ENCODE peak calls at places on chromosomes 6 and 20, in four cellular contexts. E is B cell, Y is mucosa of descending colon, U is AG08395. C is an unnamed sample.

GRCh38 chr6:6599468-6599873 is 11.0 kb downstream of the LY86 start:
- DNase-seq in E (no peak), U (no peak), Y (no peak), C (no peak)

GRCh38 chr20:58618694-58619540 is 32.2 kb upstream of the STX16 start:
- DNase-seq in Y (peak; percentile 18), U (peak; percentile 89), E (no peak), C (peak; percentile 90)

GRCh38 chr6:42266542-42266941 is 48.9 kb upstream of the MRPS10 start:
- DNase-seq in U (no peak), E (no peak), Y (no peak), C (no peak)

GRCh38 chr6:128482642-128483041 is 37.8 kb downstream of the PTPRK start:
- DNase-seq in Y (no peak), E (no peak), U (no peak), C (no peak)

GRCh38 chr20:51335329-51335841 is 207.1 kb downstream of the NFATC2 start:
- DNase-seq in Y (no peak), E (no peak), U (peak; percentile 74), C (peak; percentile 86)

GRCh38 chr20:18165553-18165952 is 27.9 kb downstream of the KAT14 start:
- DNase-seq in E (no peak), U (no peak), Y (no peak), C (no peak)

GRCh38 chr6:137729866-137730629 is 137.0 kb upstream of the TNFAIP3 start:
- DNase-seq in Y (no peak), E (no peak), U (peak; percentile 43), C (no peak)

GRCh38 chr20:4029505-4030467 is 14.4 kb upstream of the RNF24 start:
- DNase-seq in Y (no peak), E (no peak), U (no peak), C (no peak)

GRCh38 chr20:33790571-33790970 is 20.6 kb upstream of the CHMP4B start:
- DNase-seq in U (no peak), E (no peak), Y (peak; percentile 87), C (no peak)

GRCh38 chr20:1335961-1336698 is 7.2 kb upstream of the SDCBP2 start:
- DNase-seq in E (no peak), U (no peak), Y (no peak), C (no peak)

GRCh38 chr20:45833030-45833882 is at the start of gene SNX21:
- DNase-seq in Y (peak; percentile 87), U (peak; percentile 94), E (no peak), C (peak; percentile 90)

GRCh38 chr6:89602713-89603112 is 35.8 kb downstream of the LYRM2 start:
- DNase-seq in U (no peak), E (no peak), Y (no peak), C (no peak)

GRCh38 chr6:106658469-106658868 is 29.1 kb downstream of the QRSL1 start:
- DNase-seq in Y (no peak), U (no peak), E (no peak), C (no peak)

GRCh38 chr6:166202321-166202733 is 34.7 kb upstream of the TBXT start:
- DNase-seq in E (peak; percentile 65), Y (peak; percentile 33), U (no peak), C (no peak)

GRCh38 chr20:23251779-23252178 is 98.8 kb upstream of the NXT1 start:
- DNase-seq in E (no peak), U (no peak), Y (no peak), C (no peak)

GRCh38 chr20:50663095-50663821 is 28.1 kb downstream of the RIPOR3 start:
- DNase-seq in Y (no peak), E (no peak), U (no peak), C (no peak)

GRCh38 chr6:145887969-145888368 is 73.4 kb upstream of the FBXO30 start:
- DNase-seq in E (peak; percentile 52), U (no peak), Y (peak; percentile 27), C (no peak)

GRCh38 chr6:28060381-28060780 is 20.0 kb upstream of the ZNF165 start:
- DNase-seq in U (no peak), Y (no peak), E (no peak), C (no peak)

GRCh38 chr20:21090738-21091120 is 15.4 kb downstream of the LINC00237 start:
- DNase-seq in Y (no peak), U (no peak), E (no peak), C (no peak)

GRCh38 chr6:4348462-4349112 is 213.2 kb upstream of the ECI2 start:
- DNase-seq in U (peak; percentile 14), E (no peak), Y (no peak), C (no peak)

GRCh38 chr6:152575621-152576150 is 61.5 kb downstream of the SYNE1 start:
- DNase-seq in E (no peak), U (peak; percentile 21), Y (no peak), C (no peak)

GRCh38 chr6:131885237-131885636 is 65.9 kb downstream of the CCN2 start:
- DNase-seq in E (no peak), Y (no peak), U (no peak), C (no peak)

GRCh38 chr6:106474476-106474875 is 114.0 kb downstream of the CRYBG1 start:
- DNase-seq in U (no peak), E (no peak), Y (no peak), C (no peak)

GRCh38 chr6:41182069-41183034 is 18.6 kb downstream of the TREML2 start:
- DNase-seq in U (peak; percentile 53), E (peak; percentile 66), Y (no peak), C (peak; percentile 61)

GRCh38 chr6:75693534-75693933 is 55.5 kb upstream of the MYO6 start:
- DNase-seq in Y (no peak), U (no peak), E (no peak), C (peak; percentile 4)

GRCh38 chr6:110529355-110529754 is 52.9 kb upstream of the SLC22A16 start:
- DNase-seq in U (peak; percentile 53), Y (no peak), E (no peak), C (peak; percentile 34)

GRCh38 chr20:49865559-49865958 is 49.8 kb downstream of the SPATA2 start:
- DNase-seq in Y (no peak), U (peak; percentile 64), E (no peak), C (no peak)

GRCh38 chr6:28139860-28140500 is 1.7 kb upstream of the ZKSCAN8 start:
- DNase-seq in Y (no peak), U (no peak), E (no peak), C (no peak)

GRCh38 chr6:47938411-47938810 is 156.6 kb downstream of the OPN5 start:
- DNase-seq in U (no peak), Y (no peak), E (no peak), C (no peak)

GRCh38 chr6:157764346-157765068 is 58.5 kb upstream of the SNX9 start:
- DNase-seq in U (peak; percentile 91), E (peak; percentile 83), Y (peak; percentile 83), C (peak; percentile 92)

GRCh38 chr20:63183422-63184146 is 32.3 kb downstream of the YTHDF1 start:
- DNase-seq in Y (peak; percentile 54), E (peak; percentile 42), U (peak; percentile 55), C (peak; percentile 55)

C was measured in hepatic stellate cell.